ENCODE peak calls at places on chromosomes 5 and 9, in five cellular contexts. T, W, A, M and R are unnamed samples. For H3K27me3, the result is how much of the 10 kb centered on the place peaks cover.

GRCh38 chr9:120571443-120572257 is 8.3 kb downstream of the CDK5RAP2 start:
- DNase-seq in W (peak), A (peak), T (no peak), M (no peak), R (peak)

GRCh38 chr5:147479949-147480348 is 29.9 kb downstream of the DPYSL3 start:
- DNase-seq in T (no peak), W (no peak), M (no peak), A (no peak), R (no peak)

GRCh38 chr9:94086468-94086867 is 2.2 kb downstream of the PTPDC1 start:
- DNase-seq in W (no peak), T (no peak), A (no peak), M (no peak), R (no peak)

GRCh38 chr5:108379722-108380530 is 2.0 kb downstream of the FBXL17 start:
- DNase-seq in W (no peak), T (no peak), A (no peak), M (no peak), R (no peak)

GRCh38 chr5:176697929-176698520 is 50.7 kb downstream of the TSPAN17 start:
- DNase-seq in A (no peak), W (no peak), T (no peak), M (peak), R (no peak)

GRCh38 chr9:2492161-2492560 is 129.4 kb upstream of the VLDLR start:
- DNase-seq in W (no peak), A (no peak), T (no peak), M (no peak), R (no peak)

GRCh38 chr5:92838253-92838652 is 742.8 kb downstream of the NR2F1-AS1 start:
- DNase-seq in M (peak), W (no peak), T (no peak), A (no peak), R (no peak)

GRCh38 chr5:91291628-91292569 is 91.2 kb downstream of the ARRDC3 start:
- DNase-seq in M (no peak), W (no peak), A (no peak), T (no peak), R (no peak)

GRCh38 chr5:98989723-98990122 is 60.9 kb upstream of the CHD1 start:
- DNase-seq in A (no peak), W (no peak), M (no peak), T (no peak), R (no peak)

GRCh38 chr9:80679920-80680319 is 1009.4 kb downstream of the TLE1 start:
- DNase-seq in W (no peak), M (no peak), A (no peak), T (no peak), R (no peak)

GRCh38 chr5:151068571-151069197 is 12.2 kb downstream of the TNIP1 start:
- DNase-seq in M (no peak), A (no peak), W (no peak), T (no peak), R (no peak)

GRCh38 chr9:85416720-85417119 is 325.0 kb downstream of the AGTPBP1 start:
- DNase-seq in W (no peak), M (no peak), A (no peak), T (no peak), R (no peak)

GRCh38 chr9:85408494-85408893 is 333.3 kb downstream of the AGTPBP1 start:
- DNase-seq in W (no peak), M (no peak), A (no peak), T (no peak), R (no peak)

GRCh38 chr9:85417674-85418073 is 324.1 kb downstream of the AGTPBP1 start:
- DNase-seq in M (no peak), W (no peak), T (no peak), A (no peak), R (no peak)

GRCh38 chr9:85414399-85414798 is 327.4 kb downstream of the AGTPBP1 start:
- DNase-seq in W (no peak), A (no peak), M (no peak), T (no peak), R (no peak)
- H3K27ac ChIP-seq in W (no peak), A (no peak), M (no peak), T (no peak), R (no peak)

GRCh38 chr5:3121813-3122212 is 370.3 kb upstream of the IRX2 start:
- DNase-seq in M (peak), A (no peak), T (no peak), W (no peak), R (no peak)
- H3K4me3 ChIP-seq in M (no peak), A (no peak), T (no peak), W (no peak), R (no peak)

GRCh38 chr9:132507670-132508469 is 74.5 kb upstream of the BARHL1 start:
- DNase-seq in M (peak), T (no peak), W (peak), A (peak), R (peak)
- H3K27me3 ChIP-seq in M (under half), T (under half), W (under half), A (under half), R (under half)

DNA sequence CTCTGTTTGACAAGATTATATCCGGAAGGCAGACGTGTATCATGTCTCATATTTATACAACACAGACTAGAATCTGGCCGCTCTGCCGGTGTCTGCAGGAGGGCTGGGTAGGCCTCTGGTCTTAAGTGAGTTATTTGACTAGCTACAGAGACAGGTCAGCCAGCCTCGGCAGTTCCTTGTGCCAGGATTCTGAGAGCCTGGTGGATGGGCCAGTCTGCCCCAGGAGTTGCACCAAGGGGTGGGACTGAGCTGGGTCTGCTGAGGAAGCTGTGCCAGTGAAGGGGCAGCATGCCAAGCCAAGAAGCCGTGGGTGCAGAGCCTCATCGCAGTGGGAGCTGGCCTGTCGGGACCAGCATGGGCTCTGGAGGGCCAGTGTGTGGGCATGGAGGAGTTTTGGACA is 7.1 kb downstream of the SNX18 start:
- DNase-seq in T (no peak), W (peak), M (no peak), A (no peak), R (peak)
- H3K27ac ChIP-seq in T (peak), W (peak), M (no peak), A (no peak), R (peak)

GRCh38 chr5:73443725-73444498 is 4.7 kb downstream of the FOXD1 start:
- DNase-seq in A (no peak), M (no peak), W (no peak), T (no peak), R (no peak)

GRCh38 chr5:73445708-73446630 is 2.6 kb downstream of the FOXD1 start:
- DNase-seq in W (no peak), A (no peak), M (no peak), T (no peak), R (no peak)

GRCh38 chr5:73442960-73443627 is 5.5 kb downstream of the FOXD1 start:
- DNase-seq in T (no peak), M (no peak), A (no peak), W (no peak), R (no peak)

GRCh38 chr5:73446631-73447233 is 1.8 kb downstream of the FOXD1 start:
- DNase-seq in M (peak), A (no peak), W (no peak), T (no peak), R (peak)

GRCh38 chr5:73444499-73445432 is 3.8 kb downstream of the FOXD1 start:
- DNase-seq in M (peak), A (no peak), W (no peak), T (no peak), R (no peak)
- H3K4me3 ChIP-seq in M (no peak), A (peak), W (no peak), T (no peak), R (no peak)